ENCODE peak calls at places on chromosomes 12 and 14, in six cellular contexts. D is T-cell; L is foreskin keratinocyte; B is NCI-H345; H is WERI-Rb-1; V is naive thymus-derived CD8-positive, alpha-beta T cell. N is an unnamed sample.

GRCh38 chr12:109923481-109924245 is 23.6 kb downstream of the TCHP start:
- DNase-seq in L (no peak), H (no peak), B (no peak), D (no peak), V (no peak), N (no peak)

GRCh38 chr12:80189241-80189640 is 89.9 kb downstream of the OTOGL start:
- DNase-seq in L (no peak), V (no peak), B (no peak), D (no peak), H (no peak), N (no peak)

GRCh38 chr12:121748571-121749265 is 36.2 kb downstream of the TMEM120B start:
- DNase-seq in D (no peak), H (peak; percentile 72), V (no peak), B (no peak), L (no peak), N (no peak)

GRCh38 chr14:93456356-93456755 is 25.6 kb downstream of the UNC79 start:
- DNase-seq in B (no peak), V (no peak), D (no peak), H (no peak), L (no peak), N (no peak)

GRCh38 chr14:38755036-38755435 is 348.0 kb downstream of the SEC23A start:
- DNase-seq in D (no peak), V (no peak), L (no peak), H (no peak), B (no peak), N (no peak)

GRCh38 chr14:56608682-56609081 is 29.1 kb downstream of the TMEM260 start:
- DNase-seq in B (no peak), V (no peak), L (no peak), D (no peak), H (no peak), N (no peak)

GRCh38 chr14:59463773-59464650 is 1.2 kb downstream of the GPR135 start:
- DNase-seq in H (no peak), L (no peak), B (peak; percentile 50), V (no peak), D (no peak), N (no peak)

GRCh38 chr12:6279631-6280030 is 30.9 kb upstream of the PLEKHG6 start:
- DNase-seq in D (no peak), B (no peak), L (no peak), V (no peak), H (no peak), N (no peak)

GRCh38 chr12:67220065-67220464 is 49.1 kb upstream of the CAND1 start:
- DNase-seq in H (peak; percentile 63), B (no peak), L (no peak), D (no peak), V (no peak), N (no peak)

GRCh38 chr12:132562489-132563045 is 47.8 kb downstream of the LRCOL1 start:
- DNase-seq in D (no peak), H (no peak), B (no peak), L (no peak), V (no peak), N (no peak)

GRCh38 chr14:106843951-106844483 is 1317.6 kb downstream of the TMEM121 start:
- DNase-seq in H (peak; percentile 22), D (no peak), B (peak; percentile 36), V (peak; percentile 29), L (no peak), N (no peak)

GRCh38 chr12:64566882-64567517 is 43.3 kb upstream of the RASSF3 start:
- DNase-seq in D (no peak), H (peak; percentile 84), L (no peak), V (no peak), B (no peak), N (no peak)

GRCh38 chr12:53048033-53048779 is 1.7 kb upstream of the TNS2 start:
- DNase-seq in L (no peak), B (peak; percentile 11), D (no peak), V (no peak), H (no peak), N (no peak)

GRCh38 chr12:68842784-68843567 is 35.0 kb downstream of the MDM2 start:
- DNase-seq in V (no peak), B (no peak), H (no peak), D (no peak), L (no peak), N (no peak)

GRCh38 chr14:68766299-68767247 is 26.3 kb downstream of the ZFP36L1 start:
- DNase-seq in H (peak; percentile 25), D (no peak), V (no peak), B (no peak), L (no peak), N (no peak)

GRCh38 chr12:113684053-113684907 is 212.6 kb upstream of the LHX5 start:
- DNase-seq in L (no peak), D (no peak), B (no peak), V (no peak), H (peak; percentile 69), N (no peak)

GRCh38 chr12:113007166-113007565 is 28.8 kb downstream of the OAS2 start:
- DNase-seq in L (no peak), B (no peak), H (no peak), D (no peak), V (no peak), N (no peak)

GRCh38 chr14:21025374-21026151 is 702 bp upstream of the NDRG2 start:
- DNase-seq in V (peak; percentile 34), D (no peak), L (no peak), B (no peak), H (no peak), N (no peak)

GRCh38 chr12:132335179-132335756 is 5.9 kb upstream of the GALNT9 start:
- DNase-seq in H (no peak), V (no peak), B (no peak), L (no peak), D (no peak), N (no peak)

GRCh38 chr14:69013943-69014782 is 35.1 kb upstream of the ACTN1 start:
- DNase-seq in L (no peak), B (peak; percentile 28), V (no peak), H (no peak), D (peak; percentile 1), N (no peak)

GRCh38 chr12:114799574-114800487 is 115.9 kb upstream of the TBX3 start:
- DNase-seq in B (no peak), D (no peak), H (no peak), V (no peak), L (no peak), N (no peak)

GRCh38 chr14:95334044-95334443 is 14.3 kb upstream of the CLMN start:
- DNase-seq in D (no peak), B (no peak), H (no peak), V (no peak), L (no peak), N (no peak)

GRCh38 chr14:23103581-23103980 is 1.2 kb downstream of the CIROP start:
- DNase-seq in L (no peak), B (no peak), D (no peak), H (no peak), V (no peak), N (no peak)

GRCh38 chr14:100623961-100624360 is 36.7 kb upstream of the BEGAIN start:
- DNase-seq in B (no peak), L (no peak), D (no peak), H (no peak), V (no peak), N (no peak)

GRCh38 chr14:60189923-60190840 is 25.0 kb upstream of the DHRS7 start:
- DNase-seq in L (no peak), B (no peak), D (no peak), H (no peak), V (no peak), N (no peak)

GRCh38 chr12:12562016-12562483 is 613 bp downstream of the DUSP16 start:
- DNase-seq in V (peak; percentile 47), B (peak; percentile 39), L (no peak), D (peak; percentile 29), H (peak; percentile 13), N (peak; percentile 21)

GRCh38 chr12:107349008-107349747 is 255.8 kb upstream of the CRY1 start:
- DNase-seq in H (no peak), B (no peak), V (no peak), D (no peak), L (peak; percentile 97), N (no peak)

GRCh38 chr14:63248211-63248610 is 44.0 kb downstream of the RHOJ start:
- DNase-seq in L (no peak), D (no peak), B (no peak), H (no peak), V (no peak), N (no peak)

GRCh38 chr14:69360438-69361108 is 37.5 kb downstream of the ERH start:
- DNase-seq in B (no peak), L (no peak), V (no peak), H (no peak), D (no peak), N (no peak)

GRCh38 chr12:106431839-106432411 is 74.4 kb downstream of the POLR3B start:
- DNase-seq in V (no peak), D (no peak), B (no peak), L (no peak), H (no peak), N (no peak)

GRCh38 chr14:88834883-88835431 is 10.5 kb downstream of the TTC8 start:
- DNase-seq in H (no peak), V (no peak), B (no peak), D (no peak), L (no peak), N (no peak)

GRCh38 chr14:88482524-88482923 is 72.3 kb downstream of the PTPN21 start:
- DNase-seq in H (no peak), L (no peak), V (no peak), B (no peak), D (no peak), N (no peak)

GRCh38 chr14:89384636-89385035 is 32.4 kb downstream of the FOXN3 start:
- DNase-seq in H (no peak), D (no peak), L (no peak), B (no peak), V (no peak), N (no peak)

GRCh38 chr14:99348816-99349609 is 77.0 kb upstream of the BCL11B start:
- DNase-seq in B (no peak), V (no peak), D (no peak), H (no peak), L (no peak), N (no peak)

GRCh38 chr12:53074290-53074998 is 4.7 kb downstream of the SPRYD3 start:
- DNase-seq in D (no peak), V (no peak), H (no peak), B (no peak), L (no peak), N (no peak)

GRCh38 chr14:104726600-104727451 is 2.8 kb downstream of the ADSS1 start:
- DNase-seq in L (no peak), V (no peak), D (no peak), H (no peak), B (no peak), N (no peak)

GRCh38 chr12:32455607-32456063 is 56.3 kb downstream of the FGD4 start:
- DNase-seq in B (peak; percentile 49), V (peak; percentile 25), H (no peak), L (peak; percentile 41), D (no peak), N (no peak)

GRCh38 chr14:65878586-65878985 is 466.1 kb downstream of the FUT8 start:
- DNase-seq in V (no peak), B (no peak), D (no peak), L (no peak), H (no peak), N (no peak)

N was measured in effector memory CD4-positive, alpha-beta T cell.